ENCODE peak calls at places on chromosomes 2 and 18, in five cellular contexts. B, D, J, G and S are unnamed samples.

GRCh38 chr2:189337648-189338047 is 103.6 kb upstream of the WDR75 start:
- DNase-seq in G (no peak), J (no peak), D (peak), B (peak), S (no peak)

GRCh38 chr18:75089748-75090327 is 119.1 kb downstream of the PTGR3 start:
- DNase-seq in B (no peak), J (no peak), G (no peak), D (no peak), S (no peak)

GRCh38 chr2:45649855-45650806 is 1.3 kb upstream of the PRKCE start:
- DNase-seq in D (peak), J (no peak), G (peak), B (peak), S (no peak)

GRCh38 chr2:236081171-236081570 is 87.0 kb downstream of the GBX2 start:
- DNase-seq in J (no peak), G (no peak), B (no peak), D (no peak), S (no peak)

GRCh38 chr2:160751021-160751420 is 257.4 kb upstream of the RBMS1 start:
- DNase-seq in G (no peak), D (peak), J (no peak), B (peak), S (no peak)

GRCh38 chr2:144412727-144413126 is 107.2 kb downstream of the ZEB2 start:
- DNase-seq in B (peak), D (peak), G (no peak), J (no peak), S (no peak)

GRCh38 chr2:240506406-240507059 is 51.3 kb downstream of the ANKMY1 start:
- DNase-seq in B (no peak), G (no peak), D (no peak), J (no peak), S (no peak)

GRCh38 chr18:59238385-59238784 is 18.4 kb downstream of the GRP start:
- DNase-seq in J (no peak), D (no peak), G (no peak), B (no peak), S (no peak)

GRCh38 chr18:79778291-79778791 is 19.4 kb upstream of the KCNG2 start:
- DNase-seq in D (no peak), G (no peak), B (no peak), J (no peak), S (no peak)

GRCh38 chr2:74155830-74156229 is 8.1 kb upstream of the BOLA3 start:
- DNase-seq in J (no peak), G (no peak), B (no peak), D (no peak), S (no peak)

GRCh38 chr2:78541451-78542267 is 483.8 kb upstream of the REG3G start:
- DNase-seq in B (no peak), J (no peak), G (no peak), D (no peak), S (no peak)

GRCh38 chr2:161613161-161613560 is 11.1 kb upstream of the SLC4A10 start:
- DNase-seq in B (no peak), J (peak), D (no peak), G (no peak), S (no peak)

GRCh38 chr2:99422599-99422998 is 67.2 kb downstream of the REV1 start:
- DNase-seq in G (no peak), D (no peak), B (no peak), J (no peak), S (no peak)

GRCh38 chr18:44819944-44820510 is 139.3 kb downstream of the SETBP1 start:
- DNase-seq in J (no peak), G (no peak), D (no peak), B (no peak), S (no peak)

GRCh38 chr2:10471046-10471571 is 23.0 kb upstream of the ODC1 start:
- DNase-seq in D (no peak), B (no peak), J (no peak), G (no peak), S (no peak)

GRCh38 chr18:48640566-48641270 is 101.9 kb downstream of the CTIF start:
- DNase-seq in J (no peak), G (no peak), B (peak), D (peak), S (no peak)

GRCh38 chr2:55992465-55992864 is 68.9 kb upstream of the EFEMP1 start:
- DNase-seq in D (peak), G (no peak), J (peak), B (peak), S (peak)

GRCh38 chr18:13267517-13267916 is 49.0 kb downstream of the LDLRAD4 start:
- DNase-seq in B (no peak), J (no peak), G (no peak), D (no peak), S (no peak)

GRCh38 chr2:181474227-181474626 is 17.0 kb downstream of the ITGA4 start:
- DNase-seq in J (no peak), B (no peak), D (peak), G (no peak), S (no peak)

GRCh38 chr2:223736488-223736887 is 100.9 kb downstream of the AP1S3 start:
- DNase-seq in D (no peak), B (no peak), G (no peak), J (no peak), S (no peak)

GRCh38 chr2:136091899-136092298 is 26.1 kb downstream of the CXCR4 start:
- DNase-seq in B (no peak), D (no peak), G (no peak), J (no peak), S (no peak)

GRCh38 chr2:213065583-213066444 is 85.6 kb downstream of the IKZF2 start:
- DNase-seq in G (peak), J (peak), D (peak), B (peak), S (no peak)

GRCh38 chr2:140473851-140474250 is 1657.0 kb downstream of the LRP1B start:
- DNase-seq in G (no peak), D (peak), B (no peak), J (no peak), S (no peak)

GRCh38 chr18:36518839-36519238 is 221.3 kb downstream of the FHOD3 start:
- DNase-seq in J (no peak), G (no peak), B (no peak), D (no peak), S (no peak)

GRCh38 chr2:108171652-108172051 is 68.1 kb upstream of the SULT1C3 start:
- DNase-seq in D (peak), G (no peak), J (no peak), B (no peak), S (no peak)

GRCh38 chr18:77124452-77124922 is 8.1 kb downstream of the MBP start:
- DNase-seq in D (no peak), B (no peak), J (no peak), G (no peak), S (no peak)

GRCh38 chr2:118779362-118779761 is 68.1 kb downstream of the EN1 start:
- DNase-seq in G (no peak), D (no peak), B (peak), J (no peak), S (no peak)

DNA sequence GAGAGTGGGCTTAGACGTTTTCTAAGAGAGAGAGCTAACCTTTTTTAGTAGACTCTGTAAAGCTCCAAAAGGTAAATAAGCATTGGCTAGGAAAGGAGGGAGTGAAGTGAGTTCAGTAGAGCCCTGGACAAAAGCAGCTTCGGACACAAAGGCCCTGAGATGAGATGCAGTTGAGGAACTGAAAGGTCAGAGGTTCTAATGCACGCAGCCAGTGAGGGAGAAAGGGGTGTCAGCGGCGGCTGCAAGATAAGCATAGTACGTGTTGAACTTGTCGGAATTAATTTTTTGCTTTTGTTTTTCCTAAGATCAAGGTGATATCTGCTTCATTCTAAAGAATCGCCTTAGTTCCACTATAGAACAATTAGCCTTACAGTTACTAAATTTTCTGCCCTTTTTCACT is 11.2 kb upstream of the SLC8A1 start:
- DNase-seq in D (no peak), J (no peak), G (no peak), B (no peak), S (no peak)
- H3K4me3 ChIP-seq in D (no peak), J (no peak), G (no peak), B (no peak), S (no peak)

GRCh38 chr2:12326449-12327190 is 390.1 kb upstream of the TRIB2 start:
- DNase-seq in G (no peak), J (no peak), D (no peak), B (no peak), S (no peak)
- TF ChIP-seq CTCF in G (no peak), J (no peak), D (peak), B (no peak), S (no peak)

GRCh38 chr2:13660231-13660630 is 943.5 kb downstream of the TRIB2 start:
- DNase-seq in J (no peak), D (no peak), G (no peak), B (peak), S (no peak)
- H3K4me3 ChIP-seq in J (no peak), D (no peak), G (no peak), B (no peak), S (no peak)

GRCh38 chr18:2823202-2823601 is 23.6 kb upstream of the EMILIN2 start:
- DNase-seq in G (no peak), B (no peak), D (no peak), J (no peak), S (no peak)
- TF ChIP-seq CTCF in G (no peak), B (no peak), D (no peak), J (no peak), S (no peak)

DNA sequence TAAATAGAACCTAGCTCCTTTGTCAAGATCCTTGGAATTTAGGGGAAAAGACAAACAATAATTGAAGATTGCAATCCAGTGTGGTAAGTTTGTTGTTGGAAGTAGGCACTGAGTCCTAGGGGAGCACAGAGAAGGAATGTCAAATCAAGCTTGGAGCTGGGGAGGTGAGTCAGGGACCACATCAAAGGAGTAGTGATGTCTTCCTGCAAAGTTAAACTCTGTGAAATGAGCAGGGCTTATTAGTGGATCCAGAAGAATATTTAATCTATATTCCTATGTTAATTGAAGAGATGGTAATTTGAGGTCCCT is 41.7 kb upstream of the NABP1 start:
- DNase-seq in G (no peak), B (peak), J (peak), D (peak), S (peak)
- H3K4me3 ChIP-seq in G (no peak), B (no peak), J (no peak), D (no peak), S (no peak)

DNA sequence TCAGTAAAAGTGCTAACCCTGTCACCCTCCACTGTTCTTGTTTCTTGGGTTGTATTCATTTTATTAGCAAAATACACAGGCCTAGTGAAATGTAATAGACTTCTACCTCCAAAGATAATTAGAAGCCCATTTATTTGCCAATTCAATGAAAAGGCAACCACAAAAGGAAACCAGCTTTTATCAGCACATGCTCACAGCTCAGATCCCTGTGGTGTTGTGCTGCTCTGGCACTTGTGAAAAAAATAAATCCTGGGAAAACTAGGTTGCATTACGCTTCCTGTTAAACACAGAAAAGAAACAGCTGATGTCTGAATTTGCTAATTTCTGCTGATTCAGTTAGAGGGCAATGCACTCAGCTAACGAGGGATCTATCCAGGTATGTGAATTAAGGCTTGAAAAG is 357.4 kb upstream of the ETAA1 start:
- DNase-seq in G (no peak), B (no peak), J (no peak), D (no peak), S (no peak)
- TF ChIP-seq CTCF in G (no peak), B (no peak), J (no peak), D (no peak), S (no peak)

GRCh38 chr2:22213237-22213636 is 1089.5 kb downstream of the TDRD15 start:
- DNase-seq in D (no peak), J (no peak), B (no peak), G (no peak), S (no peak)
- H3K4me3 ChIP-seq in D (no peak), J (no peak), B (no peak), G (no peak), S (no peak)

GRCh38 chr2:23519334-23519651 is 134.3 kb downstream of the KLHL29 start:
- DNase-seq in B (no peak), J (no peak), G (no peak), D (no peak), S (no peak)
- TF ChIP-seq CTCF in B (no peak), J (no peak), G (no peak), D (no peak), S (no peak)

GRCh38 chr2:6337123-6337830 is 528.4 kb downstream of the CMPK2 start:
- DNase-seq in G (no peak), B (no peak), D (no peak), J (no peak), S (no peak)

GRCh38 chr2:6343076-6343475 is 522.6 kb downstream of the CMPK2 start:
- DNase-seq in J (no peak), B (no peak), G (no peak), D (no peak), S (no peak)

GRCh38 chr2:6341730-6342129 is 524.0 kb downstream of the CMPK2 start:
- DNase-seq in G (no peak), J (no peak), D (no peak), B (no peak), S (no peak)

DNA sequence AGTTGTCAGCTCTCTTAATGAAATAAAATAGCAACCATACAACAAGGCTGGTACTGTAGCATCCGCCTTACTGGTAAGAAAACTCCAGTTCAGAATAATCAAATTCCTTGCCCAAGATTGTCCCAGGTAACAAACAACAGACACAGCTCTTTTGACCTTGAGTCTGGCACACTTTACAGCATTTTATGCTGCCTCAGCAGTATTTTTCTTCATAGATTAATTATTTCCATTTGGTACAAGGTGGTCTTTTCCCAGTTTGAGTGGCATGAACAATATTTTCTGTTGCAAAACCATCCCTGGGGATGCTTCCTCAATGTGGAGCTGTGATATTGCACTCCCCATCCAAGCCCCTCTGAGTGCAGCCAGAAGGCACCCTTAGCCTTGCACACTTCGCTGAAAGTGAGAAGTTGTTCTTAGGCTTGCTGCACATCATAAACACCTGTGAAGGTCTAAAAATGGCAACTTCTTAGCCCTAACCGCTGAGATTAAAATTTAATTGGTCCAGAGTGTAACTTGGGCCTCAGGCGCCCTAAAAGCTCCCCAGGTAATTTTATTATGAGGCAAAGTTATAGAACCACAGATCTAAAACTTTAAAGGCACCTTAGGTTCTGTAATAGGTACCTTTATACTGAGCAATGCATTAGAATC is 523.3 kb downstream of the CMPK2 start:
- DNase-seq in J (no peak), G (no peak), D (no peak), B (no peak), S (no peak)
- H3K4me3 ChIP-seq in J (no peak), G (no peak), D (no peak), B (no peak), S (no peak)